ENCODE peak calls at places on chromosomes 4 and X, in four cellular contexts. V is cardiac muscle cell, B is OCI-LY7, J is A549. T is an unnamed sample.

GRCh38 chr4:156778093-156778492 is 193.5 kb downstream of the PDGFC start:
- DNase-seq in V (no peak), B (no peak), J (no peak), T (no peak)

GRCh38 chr4:7800996-7801395 is 138.7 kb downstream of the AFAP1 start:
- DNase-seq in V (no peak), B (no peak), J (no peak), T (no peak)

GRCh38 chr4:169070895-169071218 is 60.8 kb upstream of the CBR4 start:
- DNase-seq in V (no peak), B (no peak), J (peak; percentile 41), T (no peak)

GRCh38 chrX:120419465-120419864 is 49.6 kb downstream of the LAMP2 start:
- DNase-seq in V (no peak), B (peak; percentile 77), J (no peak), T (no peak)

GRCh38 chr4:148238086-148238485 is 204.1 kb downstream of the NR3C2 start:
- DNase-seq in V (no peak), B (no peak), J (no peak), T (no peak)

GRCh38 chr4:67545996-67546356 is 673 bp upstream of the CENPC start:
- DNase-seq in V (no peak), B (peak; percentile 35), J (no peak), T (no peak)

GRCh38 chr4:110512901-110513300 is 36.9 kb downstream of the ENPEP start:
- DNase-seq in V (no peak), B (no peak), J (no peak), T (no peak)

GRCh38 chr4:1248262-1249147 is at the start of gene CTBP1:
- DNase-seq in V (peak; percentile 91), B (peak; percentile 92), J (peak; percentile 82), T (no peak)

GRCh38 chr4:116027311-116027710 is 913.9 kb upstream of the NDST4 start:
- DNase-seq in V (no peak), B (no peak), J (no peak), T (no peak)

GRCh38 chrX:27336466-27337091 is 126.6 kb downstream of the PPP4R3C start:
- DNase-seq in V (peak; percentile 47), B (peak; percentile 30), J (peak; percentile 1), T (no peak)

GRCh38 chr4:16199132-16199531 is 27.1 kb downstream of the TAPT1 start:
- DNase-seq in V (peak; percentile 20), B (peak; percentile 33), J (no peak), T (no peak)

GRCh38 chrX:357693-358471 is 28.8 kb downstream of the PPP2R3B start:
- DNase-seq in V (no peak), B (no peak), J (no peak), T (no peak)

GRCh38 chrX:120305531-120306145 is 5.6 kb downstream of the TMEM255A start:
- DNase-seq in V (no peak), B (no peak), J (no peak), T (no peak)

GRCh38 chrX:43939187-43939926 is 33.8 kb downstream of the NDP start:
- DNase-seq in V (no peak), B (no peak), J (no peak), T (no peak)

GRCh38 chrX:98480606-98481005 is 1596.9 kb downstream of the RPA4 start:
- DNase-seq in V (no peak), B (no peak), J (no peak), T (no peak)

GRCh38 chrX:39460491-39460890 is 637.3 kb downstream of the BCOR start:
- DNase-seq in V (no peak), B (no peak), J (no peak), T (no peak)

GRCh38 chr4:182619659-182620058 is 297.5 kb downstream of the DCTD start:
- DNase-seq in V (no peak), B (no peak), J (no peak), T (no peak)

GRCh38 chrX:22314692-22315091 is 42.0 kb downstream of the CBLL2 start:
- DNase-seq in V (peak; percentile 15), B (no peak), J (no peak), T (no peak)

GRCh38 chr4:114857831-114858230 is 255.6 kb downstream of the NDST4 start:
- DNase-seq in V (no peak), B (no peak), J (no peak), T (no peak)

GRCh38 chr4:92304073-92304472 is 307 bp downstream of the GRID2 start:
- DNase-seq in V (peak; percentile 9), B (no peak), J (no peak), T (no peak)

GRCh38 chr4:6307891-6308290 is 38.2 kb downstream of the WFS1 start:
- DNase-seq in V (no peak), B (no peak), J (no peak), T (no peak)

GRCh38 chr4:38948551-38948950 is 80.9 kb downstream of the FAM114A1 start:
- DNase-seq in V (no peak), B (no peak), J (no peak), T (no peak)

GRCh38 chrX:53481093-53481492 is 46.9 kb upstream of the HSD17B10 start:
- DNase-seq in V (no peak), B (no peak), J (peak; percentile 32), T (no peak)

GRCh38 chr4:119131160-119131559 is 4.5 kb upstream of the MYOZ2 start:
- DNase-seq in V (no peak), B (no peak), J (no peak), T (no peak)
- H3K4me1 ChIP-seq in V (peaks cover 12% of the 10 kb centered on the region), B (no peaks in the 10 kb centered on the region), J (peaks cover 6% of the 10 kb centered on the region), T (peaks cover 63% of the 10 kb centered on the region)

DNA sequence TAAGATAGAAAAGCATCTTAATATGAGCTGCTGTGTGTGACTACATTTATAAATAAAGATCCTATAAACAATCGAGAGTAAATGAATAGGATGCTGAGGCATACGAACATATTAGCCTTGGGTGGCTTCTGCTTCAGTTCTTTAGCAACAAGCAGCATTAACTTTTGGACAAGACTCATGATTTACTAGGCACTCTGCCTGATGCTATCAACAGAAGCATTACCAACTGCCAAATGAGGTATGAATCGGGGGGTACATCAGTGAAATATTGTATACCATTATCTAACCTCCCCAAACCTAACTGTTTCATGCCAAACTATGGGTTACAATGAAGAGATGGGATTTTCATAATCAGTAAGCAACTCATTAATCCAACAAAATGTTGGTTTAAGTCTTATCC is 113.1 kb downstream of the RAB28 start:
- DNase-seq in V (no peak), B (no peak), J (no peak), T (no peak)
- H3K4me1 ChIP-seq in V (peaks cover 6% of the 10 kb centered on the region), B (no peaks in the 10 kb centered on the region), J (no peaks in the 10 kb centered on the region), T (no peaks in the 10 kb centered on the region)

DNA sequence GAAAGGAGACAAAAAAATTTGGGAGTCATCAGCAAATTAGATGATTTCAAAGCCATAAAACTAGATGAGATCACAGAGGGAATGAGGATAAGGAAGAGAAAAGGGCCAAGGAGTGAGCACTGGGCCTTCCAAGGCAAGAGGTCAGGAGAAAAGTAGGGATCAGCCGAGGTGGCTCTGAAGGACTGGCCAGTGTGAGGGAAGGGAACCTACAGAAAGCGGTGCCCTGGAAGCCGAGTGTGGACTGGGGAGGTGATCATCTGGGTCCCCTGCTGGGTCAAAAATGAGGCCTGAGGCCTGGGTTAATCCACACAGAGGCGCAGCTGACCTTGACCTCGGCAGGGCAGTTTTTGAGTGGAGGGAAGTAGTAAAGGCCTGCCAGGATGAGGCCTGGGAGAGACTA is 133.8 kb downstream of the SMIM20 start:
- DNase-seq in V (no peak), B (no peak), J (no peak), T (no peak)
- H3K4me1 ChIP-seq in V (no peaks in the 10 kb centered on the region), B (no peaks in the 10 kb centered on the region), J (no peaks in the 10 kb centered on the region), T (peaks cover 26% of the 10 kb centered on the region)

DNA sequence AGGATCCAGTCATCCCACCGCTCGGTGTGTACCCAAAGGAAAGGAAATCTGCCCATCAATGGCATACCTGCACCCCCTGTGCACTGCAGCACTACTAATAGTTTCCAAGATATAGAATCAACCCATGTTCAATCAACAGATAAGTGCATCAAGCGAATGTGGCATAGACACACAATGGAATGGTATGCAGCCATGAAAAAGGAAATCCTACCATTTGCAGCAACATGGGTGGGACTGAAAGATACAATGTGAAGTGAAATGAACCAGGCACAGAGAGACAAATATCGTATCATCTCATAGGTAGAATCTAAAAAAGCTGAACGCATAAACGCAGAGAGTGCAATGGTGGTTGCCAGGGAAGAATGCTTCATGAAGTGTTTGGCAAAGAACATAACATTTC is 42.5 kb downstream of the DHRSX start:
- DNase-seq in V (no peak), B (no peak), J (no peak), T (no peak)
- H3K4me1 ChIP-seq in V (no peaks in the 10 kb centered on the region), B (no peaks in the 10 kb centered on the region), J (peaks cover 18% of the 10 kb centered on the region), T (peaks cover 21% of the 10 kb centered on the region)

GRCh38 chr4:73621357-73621756 is 1.1 kb upstream of the RASSF6 start:
- DNase-seq in V (no peak), B (no peak), J (no peak), T (no peak)
- H3K4me1 ChIP-seq in V (no peaks in the 10 kb centered on the region), B (peaks cover 44% of the 10 kb centered on the region), J (peaks cover 34% of the 10 kb centered on the region), T (no peaks in the 10 kb centered on the region)

GRCh38 chr4:108601096-108601495 is 19.3 kb upstream of the RPL34 start:
- DNase-seq in V (no peak), B (no peak), J (no peak), T (no peak)
- H3K4me1 ChIP-seq in V (no peaks in the 10 kb centered on the region), B (no peaks in the 10 kb centered on the region), J (no peaks in the 10 kb centered on the region), T (no peaks in the 10 kb centered on the region)

GRCh38 chr4:41144812-41145211 is 69.5 kb downstream of the APBB2 start:
- DNase-seq in V (no peak), B (no peak), J (no peak), T (no peak)
- H3K4me1 ChIP-seq in V (no peaks in the 10 kb centered on the region), B (peaks cover 6% of the 10 kb centered on the region), J (peaks cover 44% of the 10 kb centered on the region), T (peaks cover 89% of the 10 kb centered on the region)

DNA sequence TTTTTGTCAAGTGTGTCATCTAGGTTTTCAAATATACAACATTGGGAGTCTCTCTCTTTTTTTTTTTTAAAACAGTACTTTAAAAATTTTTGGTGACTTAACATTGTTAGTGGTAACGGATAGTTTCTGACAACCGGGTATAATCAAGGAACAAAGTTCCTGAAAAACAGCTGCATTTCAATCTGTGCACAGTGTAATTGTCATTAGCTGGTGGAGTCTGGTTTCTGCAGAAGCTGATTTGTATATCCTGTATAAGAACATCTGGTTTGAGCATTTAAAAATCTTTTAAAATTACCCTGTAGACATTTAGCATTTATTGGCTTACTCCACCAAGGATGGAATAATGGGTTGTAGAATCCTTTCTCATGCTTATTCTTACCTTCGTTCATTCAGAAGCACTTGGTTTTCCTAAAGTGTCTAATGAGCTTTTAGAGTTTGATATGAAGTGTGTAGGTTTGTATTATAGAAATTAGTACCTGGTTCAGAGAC is 11.2 kb downstream of the JADE1 start:
- DNase-seq in V (no peak), B (peak; percentile 25), J (no peak), T (no peak)
- H3K4me1 ChIP-seq in V (no peaks in the 10 kb centered on the region), B (peaks cover 51% of the 10 kb centered on the region), J (peaks cover 98% of the 10 kb centered on the region), T (peaks cover 14% of the 10 kb centered on the region)

GRCh38 chr4:81651500-81651899 is 179.8 kb upstream of the RASGEF1B start:
- DNase-seq in V (no peak), B (peak; percentile 46), J (no peak), T (no peak)

GRCh38 chr4:81647388-81647787 is 175.7 kb upstream of the RASGEF1B start:
- DNase-seq in V (no peak), B (no peak), J (no peak), T (no peak)

GRCh38 chr4:81648576-81649272 is 177.0 kb upstream of the RASGEF1B start:
- DNase-seq in V (no peak), B (peak; percentile 88), J (no peak), T (no peak)

GRCh38 chr4:81650871-81651270 is 179.2 kb upstream of the RASGEF1B start:
- DNase-seq in V (peak; percentile 5), B (no peak), J (no peak), T (no peak)

DNA sequence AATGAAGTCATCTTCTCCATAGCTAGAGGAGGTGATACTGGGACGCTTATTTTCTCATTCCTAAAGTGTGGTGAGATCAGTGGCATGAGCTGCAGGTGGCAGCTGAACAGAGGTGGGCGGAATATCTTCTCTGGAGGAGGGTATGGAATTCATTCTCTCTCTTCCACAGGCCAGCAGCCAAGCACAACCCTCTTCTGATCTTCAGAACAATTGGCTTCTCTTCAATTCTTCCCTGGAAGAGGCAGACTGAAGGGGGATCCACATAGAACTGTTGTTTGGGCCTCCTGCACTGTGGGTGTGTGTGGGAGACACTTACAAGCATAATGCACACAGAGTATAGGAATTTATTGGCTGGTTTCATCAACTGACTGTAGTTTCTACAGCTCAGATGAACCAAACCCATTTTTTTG is 180.4 kb upstream of the RASGEF1B start:
- DNase-seq in V (no peak), B (no peak), J (no peak), T (no peak)
- H3K4me1 ChIP-seq in V (no peaks in the 10 kb centered on the region), B (peaks cover 70% of the 10 kb centered on the region), J (no peaks in the 10 kb centered on the region), T (no peaks in the 10 kb centered on the region)

T was measured in thoracic aorta.